ENCODE peak calls at places on chromosome 21, in seven cellular contexts. J, Z, M, V, W, B and D are unnamed samples.

GRCh38 chr21:24840287-24840686 is 767.0 kb downstream of the MRPL39 start:
- DNase-seq in B (peak), V (no peak), Z (no peak), J (no peak), M (no peak), W (no peak), D (no peak)

GRCh38 chr21:18334066-18334465 is 69.5 kb downstream of the TMPRSS15 start:
- DNase-seq in V (no peak), Z (no peak), M (no peak), W (no peak), B (no peak), J (no peak), D (no peak)

GRCh38 chr21:43867332-43867703 is 2.3 kb downstream of the AGPAT3 start:
- DNase-seq in Z (no peak), W (no peak), M (no peak), J (no peak), B (no peak), V (no peak), D (no peak)

GRCh38 chr21:44517175-44517899 is 22.7 kb downstream of the KRTAP10-1 start:
- DNase-seq in Z (peak), B (no peak), J (peak), V (peak), M (peak), W (peak), D (peak)

GRCh38 chr21:38306407-38306806 is 49.6 kb downstream of the KCNJ15 start:
- DNase-seq in W (no peak), Z (no peak), M (no peak), V (no peak), J (no peak), B (no peak), D (no peak)

GRCh38 chr21:16195896-16196443 is 466.2 kb downstream of the USP25 start:
- DNase-seq in M (no peak), W (no peak), Z (no peak), V (no peak), J (no peak), B (no peak), D (no peak)

GRCh38 chr21:38989745-38990423 is 184.2 kb downstream of the ETS2 start:
- DNase-seq in J (peak), M (peak), Z (no peak), B (no peak), W (no peak), V (no peak), D (no peak)

GRCh38 chr21:22575165-22575584 is 1577.0 kb downstream of the NCAM2 start:
- DNase-seq in M (no peak), J (peak), Z (no peak), B (peak), V (peak), W (no peak), D (peak)

GRCh38 chr21:38984982-38985422 is 179.3 kb downstream of the ETS2 start:
- DNase-seq in V (no peak), M (no peak), Z (no peak), B (no peak), W (no peak), J (peak), D (no peak)

GRCh38 chr21:25710550-25710949 is 24.2 kb downstream of the ATP5PF start:
- DNase-seq in W (no peak), M (no peak), Z (no peak), V (no peak), B (no peak), J (no peak), D (no peak)

GRCh38 chr21:25323356-25323949 is 283.8 kb downstream of the MRPL39 start:
- DNase-seq in W (no peak), B (no peak), J (no peak), Z (no peak), V (no peak), M (no peak), D (no peak)

GRCh38 chr21:17495680-17496079 is 17.2 kb upstream of the CXADR start:
- DNase-seq in V (no peak), J (no peak), Z (no peak), M (peak), B (no peak), W (no peak), D (no peak)

GRCh38 chr21:42540396-42540795 is 26.7 kb downstream of the SLC37A1 start:
- DNase-seq in V (no peak), Z (no peak), W (no peak), J (no peak), M (no peak), B (no peak), D (no peak)

GRCh38 chr21:42652527-42653491 is 612 bp upstream of the PDE9A start:
- DNase-seq in M (peak), J (peak), V (peak), B (no peak), Z (no peak), W (no peak), D (no peak)

GRCh38 chr21:37916795-37917142 is 512 bp upstream of the KCNJ6 start:
- DNase-seq in V (peak), J (peak), W (no peak), B (no peak), M (peak), Z (no peak), D (peak)

GRCh38 chr21:16264314-16264713 is 534.5 kb downstream of the USP25 start:
- DNase-seq in B (no peak), V (no peak), M (no peak), W (no peak), Z (no peak), J (no peak), D (no peak)

GRCh38 chr21:43921602-43921978 is 56.6 kb downstream of the AGPAT3 start:
- DNase-seq in J (no peak), W (peak), Z (no peak), M (peak), B (no peak), V (no peak), D (no peak)

GRCh38 chr21:22880573-22880972 is 1882.4 kb downstream of the NCAM2 start:
- DNase-seq in J (no peak), V (no peak), M (no peak), B (no peak), Z (no peak), W (no peak), D (no peak)

GRCh38 chr21:39085843-39086415 is 97.3 kb downstream of the PSMG1 start:
- DNase-seq in J (no peak), W (no peak), B (no peak), V (no peak), Z (no peak), M (no peak), D (no peak)

GRCh38 chr21:39189857-39190604 is 6.8 kb upstream of the PSMG1 start:
- DNase-seq in J (no peak), W (no peak), Z (no peak), B (no peak), V (no peak), M (no peak), D (no peak)

GRCh38 chr21:28615276-28615675 is 377.4 kb downstream of the LTN1 start:
- DNase-seq in V (no peak), B (no peak), M (no peak), J (no peak), Z (no peak), W (no peak), D (no peak)

GRCh38 chr21:44520326-44521300 is 19.4 kb downstream of the KRTAP10-1 start:
- DNase-seq in W (no peak), B (no peak), V (no peak), J (no peak), Z (no peak), M (no peak), D (no peak)

GRCh38 chr21:17139696-17140095 is 373.1 kb upstream of the CXADR start:
- DNase-seq in J (no peak), Z (no peak), V (no peak), M (no peak), W (no peak), B (no peak), D (no peak)

GRCh38 chr21:24658926-24659325 is 948.4 kb downstream of the MRPL39 start:
- DNase-seq in B (no peak), J (no peak), V (no peak), Z (no peak), W (no peak), M (no peak), D (no peak)

GRCh38 chr21:29296452-29296851 is 2.3 kb upstream of the BACH1 start:
- DNase-seq in V (no peak), M (no peak), B (no peak), J (no peak), W (no peak), Z (no peak), D (no peak)

GRCh38 chr21:21301013-21301412 is 302.8 kb downstream of the NCAM2 start:
- DNase-seq in V (no peak), W (no peak), B (no peak), M (no peak), J (no peak), Z (no peak), D (no peak)

GRCh38 chr21:15064576-15065380 is at the start of gene NRIP1:
- DNase-seq in J (peak), Z (no peak), W (no peak), M (peak), B (no peak), V (peak), D (peak)

GRCh38 chr21:44085491-44086321 is 21.5 kb upstream of the PWP2 start:
- DNase-seq in Z (no peak), J (no peak), W (no peak), M (no peak), B (no peak), V (no peak), D (no peak)

GRCh38 chr21:37119421-37120218 is 46.6 kb downstream of the TTC3 start:
- DNase-seq in B (no peak), J (no peak), W (no peak), Z (no peak), M (peak), V (no peak), D (peak)

GRCh38 chr21:44539031-44539430 is 964 bp downstream of the KRTAP10-1 start:
- DNase-seq in M (no peak), B (no peak), Z (no peak), V (no peak), W (no peak), J (no peak), D (no peak)

GRCh38 chr21:38333290-38334272 is 76.8 kb downstream of the KCNJ15 start:
- DNase-seq in W (no peak), J (no peak), Z (no peak), V (no peak), M (no peak), B (no peak), D (no peak)

GRCh38 chr21:43900690-43901089 is 35.7 kb downstream of the AGPAT3 start:
- DNase-seq in J (no peak), M (no peak), Z (no peak), B (no peak), W (no peak), V (no peak), D (no peak)

GRCh38 chr21:36125513-36126121 is 9.3 kb upstream of the CBR3 start:
- DNase-seq in Z (no peak), M (peak), V (peak), J (peak), W (no peak), B (no peak), D (no peak)

GRCh38 chr21:43001316-43001715 is 27.0 kb downstream of the PKNOX1 start:
- DNase-seq in J (no peak), W (no peak), V (no peak), Z (no peak), M (no peak), B (no peak), D (no peak)

GRCh38 chr21:36981049-36981391 is 14.6 kb upstream of the HLCS start:
- DNase-seq in Z (no peak), M (no peak), B (no peak), J (no peak), V (no peak), W (no peak), D (no peak)

GRCh38 chr21:34909492-34910292 is 139.4 kb downstream of the RUNX1 start:
- DNase-seq in Z (no peak), V (no peak), B (no peak), M (no peak), W (no peak), J (no peak), D (no peak)

GRCh38 chr21:15894596-15894995 is 164.8 kb downstream of the USP25 start:
- DNase-seq in V (no peak), B (no peak), M (no peak), Z (no peak), J (peak), W (no peak), D (no peak)

GRCh38 chr21:17089121-17089520 is 423.7 kb upstream of the CXADR start:
- DNase-seq in J (no peak), B (no peak), W (no peak), Z (no peak), M (no peak), V (no peak), D (no peak)

GRCh38 chr21:42460391-42461184 is 35.4 kb downstream of the RSPH1 start:
- DNase-seq in Z (no peak), B (no peak), M (no peak), V (no peak), J (peak), W (peak), D (no peak)

GRCh38 chr21:27372381-27372780 is 405.5 kb upstream of the ADAMTS5 start:
- DNase-seq in Z (no peak), J (no peak), M (no peak), W (no peak), V (no peak), B (no peak), D (no peak)
- TF ChIP-seq YY1 in Z (no peak), J (no peak), M (no peak), W (no peak), V (no peak), B (no peak), D (no peak)

DNA sequence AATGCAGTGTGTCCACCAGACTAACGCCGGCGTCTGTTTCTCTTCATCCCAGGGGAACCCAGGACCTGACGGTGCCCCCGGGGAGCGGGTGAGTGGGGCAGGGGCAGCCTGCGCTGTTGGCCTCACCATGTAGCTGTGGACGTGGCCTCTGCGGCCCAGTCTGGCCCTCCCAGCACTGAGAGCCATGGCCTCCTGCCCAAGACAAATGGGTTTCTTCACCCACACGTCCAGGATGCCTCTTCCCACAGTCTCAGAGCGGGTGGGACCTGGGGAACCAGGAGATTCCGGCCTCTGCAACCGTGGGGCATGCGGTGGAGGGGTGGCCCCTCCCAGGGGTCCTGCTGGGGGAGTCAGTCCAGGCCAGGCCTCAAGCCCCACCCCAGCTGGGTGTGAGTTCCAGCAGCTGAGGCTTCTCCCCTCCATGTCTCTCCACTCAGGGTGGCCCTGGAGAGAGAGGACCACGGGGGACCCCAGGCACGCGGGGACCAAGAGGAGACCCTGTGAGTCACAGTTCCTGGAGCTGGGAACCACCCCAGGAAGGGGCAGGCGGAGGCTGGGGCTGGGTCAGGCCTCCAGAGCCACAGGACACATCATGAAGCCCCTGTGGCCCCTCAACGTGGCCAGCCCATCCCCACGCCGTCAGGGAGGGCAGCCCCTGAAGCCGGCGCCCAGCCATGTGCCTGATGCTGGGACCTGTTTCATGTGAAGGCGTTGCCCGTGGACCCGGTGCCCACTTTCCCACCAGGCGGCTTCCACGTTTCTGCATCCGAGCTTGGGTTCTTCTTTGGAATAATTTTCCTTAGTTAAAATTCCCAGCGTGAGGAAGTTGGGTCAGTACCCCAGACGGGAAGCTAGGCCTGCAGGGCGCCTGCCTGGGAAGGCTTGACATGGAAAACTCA is 11.0 kb downstream of the COL6A1 start:
- DNase-seq in Z (no peak), W (no peak), B (no peak), M (no peak), V (no peak), J (no peak), D (no peak)
- TF ChIP-seq YY1 in Z (no peak), W (no peak), B (no peak), M (no peak), V (no peak), J (no peak), D (no peak)

GRCh38 chr21:41185802-41186201 is 17.8 kb downstream of the BACE2 start:
- DNase-seq in M (no peak), Z (no peak), B (no peak), J (no peak), V (no peak), W (no peak), D (no peak)

GRCh38 chr21:41189147-41189538 is 21.2 kb downstream of the BACE2 start:
- DNase-seq in J (no peak), Z (no peak), B (no peak), M (no peak), W (no peak), V (no peak), D (no peak)

GRCh38 chr21:41186763-41187536 is 19.0 kb downstream of the BACE2 start:
- DNase-seq in V (no peak), Z (no peak), B (no peak), J (no peak), W (no peak), M (no peak), D (no peak)

GRCh38 chr21:41187537-41188025 is 19.6 kb downstream of the BACE2 start:
- DNase-seq in B (no peak), M (no peak), W (no peak), V (no peak), J (no peak), Z (no peak), D (no peak)

DNA sequence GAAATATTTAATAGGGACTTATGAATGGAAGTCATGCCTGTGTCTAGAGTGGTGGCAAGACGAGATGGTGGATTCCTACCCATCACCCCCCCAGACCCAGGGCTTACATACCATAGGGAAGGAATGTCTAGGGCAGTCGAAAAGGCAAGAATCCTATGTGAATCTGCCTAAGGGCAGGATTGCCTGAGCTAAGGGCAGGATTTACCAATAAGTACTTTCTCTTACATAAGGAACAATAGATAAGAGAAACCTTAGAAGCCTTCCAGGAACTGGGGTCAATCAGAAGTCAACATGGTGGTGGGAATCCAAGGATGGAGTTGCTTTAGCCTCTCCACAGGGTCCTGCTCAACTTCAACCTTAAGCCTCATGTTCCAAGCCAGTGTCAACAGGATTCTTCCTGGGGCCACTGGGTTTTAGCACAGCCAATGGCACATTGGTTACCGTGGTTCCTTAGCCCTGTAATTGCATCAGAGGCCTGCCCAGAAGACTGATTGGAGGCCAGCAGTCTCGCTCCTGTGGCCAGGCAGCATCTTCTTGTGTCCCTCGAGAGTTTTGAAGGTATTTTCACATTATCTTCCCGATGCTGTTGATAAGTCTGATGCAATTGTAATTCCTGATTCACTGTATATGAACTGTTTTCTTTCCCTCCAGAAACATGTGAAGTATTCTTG is 20.7 kb downstream of the BACE2 start:
- DNase-seq in B (no peak), M (no peak), Z (no peak), J (no peak), W (no peak), V (no peak), D (no peak)
- TF ChIP-seq YY1 in B (no peak), M (no peak), Z (no peak), J (no peak), W (no peak), V (no peak), D (no peak)

GRCh38 chr21:33070921-33071877 is 1.3 kb downstream of the OLIG1 start:
- DNase-seq in W (no peak), M (no peak), Z (no peak), V (no peak), B (no peak), J (peak), D (no peak)
- TF ChIP-seq YY1 in W (no peak), M (no peak), Z (no peak), V (no peak), B (no peak), J (no peak), D (no peak)

DNA sequence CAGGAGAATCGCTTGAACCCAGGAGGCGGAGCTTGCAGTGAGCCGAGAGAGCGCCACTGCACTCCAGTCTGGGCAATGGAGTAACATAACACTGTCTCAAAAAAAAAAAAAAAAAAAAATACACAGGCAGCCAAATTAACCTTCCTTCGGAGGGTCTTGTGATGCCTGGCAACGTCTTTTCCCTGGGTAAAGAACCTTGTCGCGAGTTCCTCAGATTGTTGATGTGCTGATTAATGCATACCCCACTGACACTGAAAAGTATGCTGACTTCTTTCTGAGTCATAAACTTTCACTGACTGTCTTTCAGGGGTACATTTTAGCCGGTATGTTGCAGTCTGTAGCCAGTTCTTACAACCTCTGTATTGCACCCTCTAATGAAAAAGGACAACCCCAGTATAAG is 95.1 kb upstream of the SOD1 start:
- DNase-seq in J (no peak), W (no peak), V (no peak), B (no peak), M (no peak), Z (no peak), D (no peak)
- TF ChIP-seq YY1 in J (no peak), W (no peak), V (no peak), B (no peak), M (no peak), Z (no peak), D (no peak)

GRCh38 chr21:26739189-26739588 is 106.0 kb downstream of the ADAMTS1 start:
- DNase-seq in Z (no peak), B (no peak), W (no peak), M (no peak), J (no peak), V (no peak), D (no peak)

GRCh38 chr21:26748066-26748465 is 97.1 kb downstream of the ADAMTS1 start:
- DNase-seq in Z (no peak), J (no peak), W (no peak), B (no peak), M (no peak), V (no peak), D (no peak)

GRCh38 chr21:26747216-26747615 is 98.0 kb downstream of the ADAMTS1 start:
- DNase-seq in J (no peak), Z (no peak), W (no peak), M (no peak), B (no peak), V (no peak), D (no peak)

DNA sequence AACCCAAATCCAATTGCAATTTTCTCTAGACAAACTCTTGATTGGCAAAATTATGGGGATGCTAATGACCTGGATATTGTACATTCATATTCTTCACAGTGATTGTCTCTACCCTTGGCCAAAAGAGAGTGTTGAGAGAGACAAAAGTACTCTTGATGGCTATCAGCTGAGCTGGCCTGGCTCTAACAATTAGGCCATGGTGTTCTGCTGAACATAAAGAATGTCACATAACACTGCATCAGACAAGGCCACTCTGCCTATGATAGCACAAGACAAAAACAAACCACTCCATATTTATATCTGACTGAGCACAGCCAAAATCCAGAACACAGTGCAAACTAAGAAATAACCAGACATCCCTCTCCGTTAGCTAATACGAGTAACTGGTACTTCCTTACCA is 101.7 kb downstream of the ADAMTS1 start:
- DNase-seq in W (no peak), V (no peak), M (no peak), Z (no peak), J (peak), B (no peak), D (no peak)
- TF ChIP-seq YY1 in W (no peak), V (no peak), M (no peak), Z (no peak), J (no peak), B (no peak), D (no peak)

GRCh38 chr21:32182449-32182848 is 96.4 kb downstream of the MIS18A start:
- DNase-seq in M (no peak), B (no peak), Z (no peak), J (no peak), V (no peak), W (no peak), D (no peak)
- TF ChIP-seq YY1 in M (no peak), B (no peak), Z (no peak), J (no peak), V (no peak), W (no peak), D (no peak)